ENCODE peak calls at places on chromosomes 16 and 17, in eight cellular contexts. G is A549, R is GM12878, D is stomach, P is K562, W is ovary, Y is transverse colon, Z is suprapubic skin. I is an unnamed sample.

GRCh38 chr16:11670171-11671131 is 2.2 kb downstream of the SNN start:
- DNase-seq in G (no peak), R (peak), D (no peak), P (no peak), W (no peak), Y (no peak), Z (no peak), I (no peak)

GRCh38 chr16:55703003-55704001 is 47.5 kb downstream of the SLC6A2 start:
- DNase-seq in G (peak), R (no peak), D (no peak), P (peak), W (no peak), Y (no peak), Z (no peak), I (no peak)

GRCh38 chr16:67277999-67278772 is 1.1 kb upstream of the PLEKHG4 start:
- DNase-seq in G (peak), R (no peak), D (no peak), P (no peak), W (peak), Y (no peak), Z (no peak), I (no peak)

GRCh38 chr17:8060274-8060673 is 21.4 kb downstream of the ALOX15B start:
- DNase-seq in G (peak), R (peak), D (peak), P (peak), W (peak), Y (peak), Z (peak), I (no peak)

GRCh38 chr17:82094931-82095776 is 2.9 kb downstream of the FASN start:
- DNase-seq in G (no peak), R (no peak), D (no peak), P (no peak), W (peak), Y (no peak), Z (no peak), I (no peak)

GRCh38 chr17:15397605-15398004 is 56.2 kb upstream of the TEKT3 start:
- DNase-seq in G (no peak), R (no peak), D (no peak), P (no peak), W (no peak), Y (no peak), Z (no peak), I (no peak)

GRCh38 chr17:44235583-44235936 is 16.1 kb upstream of the UBTF start:
- DNase-seq in G (no peak), R (no peak), D (no peak), P (no peak), W (no peak), Y (no peak), Z (no peak), I (no peak)

GRCh38 chr17:7703584-7704574 is 1.1 kb upstream of the EFNB3 start:
- DNase-seq in G (peak), R (no peak), D (peak), P (peak), W (no peak), Y (no peak), Z (no peak), I (no peak)

GRCh38 chr17:78300962-78301820 is 58.7 kb downstream of the SOCS3 start:
- DNase-seq in G (no peak), R (no peak), D (no peak), P (no peak), W (no peak), Y (no peak), Z (no peak), I (no peak)

GRCh38 chr17:37605813-37606505 is 3.3 kb downstream of the SYNRG start:
- DNase-seq in G (no peak), R (no peak), D (no peak), P (no peak), W (no peak), Y (peak), Z (no peak), I (no peak)

GRCh38 chr17:45225964-45226530 is 4.4 kb downstream of the FMNL1 start:
- DNase-seq in G (no peak), R (peak), D (peak), P (peak), W (no peak), Y (peak), Z (no peak), I (no peak)

GRCh38 chr17:12088035-12088434 is 67.4 kb downstream of the MAP2K4 start:
- DNase-seq in G (no peak), R (no peak), D (no peak), P (no peak), W (no peak), Y (no peak), Z (no peak), I (no peak)

GRCh38 chr16:49743206-49743470 is 112.8 kb downstream of the ZNF423 start:
- DNase-seq in G (no peak), R (no peak), D (no peak), P (no peak), W (no peak), Y (no peak), Z (no peak), I (no peak)

GRCh38 chr17:63675607-63676539 is 24.1 kb downstream of the LIMD2 start:
- DNase-seq in G (no peak), R (no peak), D (peak), P (peak), W (peak), Y (peak), Z (no peak), I (no peak)
- TF ChIP-seq EP300 in G (no peak), R (no peak), D (no peak), P (peak), W (no peak), Y (no peak), Z (no peak), I (no peak)

DNA sequence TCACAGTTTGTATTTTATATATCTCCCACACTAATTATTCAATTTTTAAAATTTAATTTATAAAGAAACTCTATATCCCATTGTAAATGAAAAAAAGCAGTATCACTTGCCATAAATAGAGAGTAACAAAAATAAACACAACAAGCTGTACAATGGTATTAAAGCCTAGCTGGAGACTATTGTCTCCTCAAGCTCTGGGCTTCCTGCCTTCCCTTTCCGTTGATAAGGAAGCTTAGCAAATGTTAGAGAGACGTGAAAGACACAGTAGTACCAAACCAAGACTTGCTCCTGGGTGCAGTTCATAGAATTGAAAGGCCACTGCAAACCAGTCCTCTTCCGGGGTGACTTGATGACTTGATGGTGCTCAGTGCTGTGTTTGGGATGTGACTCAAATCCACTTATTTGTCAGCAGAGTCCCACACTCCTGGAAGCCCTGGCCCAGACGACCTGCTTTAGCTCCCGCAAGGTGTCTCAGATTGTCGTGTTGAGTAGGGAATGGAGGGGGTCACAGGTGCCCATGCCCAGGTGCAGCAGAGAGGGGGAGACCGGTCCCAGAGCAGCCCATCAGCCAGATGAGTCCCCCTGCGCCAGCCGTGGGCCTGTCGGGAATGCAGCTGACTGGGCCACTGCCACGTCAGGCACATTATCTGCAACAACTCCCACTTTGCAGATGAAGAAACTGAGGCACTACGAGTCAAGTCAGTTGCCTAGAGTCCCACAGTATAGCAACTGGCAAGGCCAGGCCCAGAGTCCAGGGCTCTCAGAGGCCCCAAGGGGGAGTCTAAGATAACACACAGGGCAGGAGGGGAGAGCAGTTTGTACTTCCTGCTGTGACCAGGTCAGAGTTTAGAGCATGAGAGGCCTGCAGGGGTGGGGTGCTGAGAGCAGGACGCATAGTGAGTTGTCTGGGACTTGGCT is 40.5 kb downstream of the PSME3IP1 start:
- DNase-seq in G (no peak), R (no peak), D (no peak), P (peak), W (no peak), Y (no peak), Z (peak), I (no peak)
- TF ChIP-seq POLR2A in G (no peak), R (no peak), D (no peak), P (no peak), W (no peak), Y (no peak), Z (no peak), I (no peak)

DNA sequence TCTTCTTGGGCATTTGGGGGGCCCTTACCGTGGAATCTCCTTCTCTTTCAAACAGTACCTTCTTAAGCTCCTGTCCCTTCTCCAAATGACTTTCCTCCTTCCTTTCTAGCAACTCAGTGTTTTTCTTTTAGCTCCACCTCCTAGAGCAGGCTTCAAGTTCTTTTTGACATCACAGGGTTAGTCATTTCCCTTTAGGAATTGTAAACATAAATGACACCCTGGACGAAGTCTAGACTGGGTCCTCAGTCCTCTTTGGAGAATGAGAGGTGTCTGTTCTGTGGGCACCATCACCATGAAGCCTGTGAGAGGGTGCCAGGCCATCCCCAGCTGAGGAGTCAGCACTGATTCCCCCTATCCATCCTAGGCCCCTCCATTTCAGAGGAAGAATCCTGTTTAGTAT is 94.7 kb downstream of the SALL1 start:
- DNase-seq in G (no peak), R (no peak), D (no peak), P (no peak), W (no peak), Y (no peak), Z (no peak), I (no peak)
- TF ChIP-seq EP300 in G (no peak), R (no peak), D (no peak), P (no peak), W (no peak), Y (no peak), Z (no peak), I (no peak)

GRCh38 chr16:2037631-2038358 is 9.8 kb downstream of the NTHL1 start:
- DNase-seq in G (no peak), R (no peak), D (no peak), P (no peak), W (no peak), Y (no peak), Z (no peak), I (no peak)

GRCh38 chr16:2037115-2037514 is 10.4 kb downstream of the NHERF2 start:
- DNase-seq in G (no peak), R (no peak), D (no peak), P (no peak), W (no peak), Y (no peak), Z (no peak), I (no peak)

GRCh38 chr16:2034695-2035430 is 8.2 kb downstream of the NHERF2 start:
- DNase-seq in G (no peak), R (no peak), D (no peak), P (no peak), W (no peak), Y (no peak), Z (no peak), I (no peak)

GRCh38 chr16:2036200-2036966 is 9.7 kb downstream of the NHERF2 start:
- DNase-seq in G (no peak), R (no peak), D (no peak), P (no peak), W (no peak), Y (no peak), Z (no peak), I (no peak)

GRCh38 chr16:2035431-2036199 is 8.9 kb downstream of the NHERF2 start:
- DNase-seq in G (no peak), R (no peak), D (peak), P (no peak), W (peak), Y (peak), Z (no peak), I (no peak)
- TF ChIP-seq POLR2A in G (peak), R (no peak), D (no peak), P (no peak), W (no peak), Y (no peak), Z (no peak), I (no peak)

DNA sequence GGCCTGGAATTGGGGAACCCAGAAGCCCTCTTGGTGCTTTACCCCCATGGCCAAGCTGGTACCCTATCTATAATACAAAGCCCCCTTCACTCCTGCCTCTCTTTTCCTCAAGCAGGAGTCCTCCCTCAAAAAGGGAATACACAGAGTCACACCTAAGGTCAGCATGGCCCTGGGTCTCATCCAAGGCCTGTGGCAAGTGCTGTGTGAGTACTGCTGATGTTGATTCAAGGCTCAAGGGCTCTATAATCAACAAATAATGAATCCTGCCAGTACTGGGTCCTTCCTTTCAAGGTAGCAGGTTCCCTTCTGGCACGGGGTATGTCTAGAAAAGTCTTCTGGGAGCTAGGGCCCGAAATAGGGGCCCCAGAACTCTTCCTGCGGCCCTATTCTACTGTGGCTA is 187.3 kb downstream of the CYB561 start:
- DNase-seq in G (no peak), R (no peak), D (no peak), P (no peak), W (no peak), Y (no peak), Z (no peak), I (no peak)
- TF ChIP-seq EP300 in G (no peak), R (no peak), D (no peak), P (no peak), W (no peak), Y (no peak), Z (no peak), I (no peak)

GRCh38 chr17:31428512-31428911 is 37.0 kb downstream of the RAB11FIP4 start:
- DNase-seq in G (no peak), R (no peak), D (no peak), P (no peak), W (no peak), Y (no peak), Z (no peak), I (no peak)
- TF ChIP-seq POLR2A in G (no peak), R (no peak), D (no peak), P (no peak), W (no peak), Y (no peak), Z (no peak), I (no peak)

GRCh38 chr17:60142872-60143499 is 6.8 kb upstream of the CA4 start:
- DNase-seq in G (peak), R (peak), D (peak), P (peak), W (peak), Y (peak), Z (no peak), I (no peak)
- TF ChIP-seq EP300 in G (no peak), R (no peak), D (no peak), P (no peak), W (no peak), Y (no peak), Z (no peak), I (no peak)

GRCh38 chr17:68522266-68522665 is 10.0 kb downstream of the PRKAR1A start:
- DNase-seq in G (no peak), R (no peak), D (no peak), P (no peak), W (no peak), Y (no peak), Z (no peak), I (no peak)
- TF ChIP-seq POLR2A in G (no peak), R (no peak), D (no peak), P (no peak), W (no peak), Y (no peak), Z (no peak), I (no peak)

I was measured in esophagus muscularis mucosa.